ENCODE peak calls at places on chromosomes 2 and 18, in five cellular contexts. One of them, this sample, is unnamed.

GRCh38 chr2:8438996-8439395 is 242.9 kb upstream of the ID2 start:
- DNase-seq in NB4: no peak
- DNase-seq in CD4-positive, alpha-beta T cell: no peak
- DNase-seq in tibial artery: no peak
- DNase-seq in breast epithelium: no peak
- DNase-seq in this sample: no peak

GRCh38 chr2:70828115-70828514 is 7.5 kb downstream of the CD207 start:
- DNase-seq in breast epithelium: no peak
- DNase-seq in NB4: no peak
- DNase-seq in CD4-positive, alpha-beta T cell: no peak
- DNase-seq in tibial artery: no peak
- DNase-seq in this sample: no peak

GRCh38 chr2:8306530-8307351 is 375.1 kb upstream of the ID2 start:
- DNase-seq in CD4-positive, alpha-beta T cell: no peak
- DNase-seq in NB4: no peak
- DNase-seq in breast epithelium: no peak
- DNase-seq in tibial artery: no peak
- DNase-seq in this sample: no peak

GRCh38 chr2:218802595-218802994 is 20.6 kb downstream of the CYP27A1 start:
- DNase-seq in CD4-positive, alpha-beta T cell: no peak
- DNase-seq in NB4: no peak
- DNase-seq in breast epithelium: no peak
- DNase-seq in tibial artery: no peak
- DNase-seq in this sample: no peak

GRCh38 chr2:237487496-237487895 is 445 bp downstream of the MLPH start:
- DNase-seq in CD4-positive, alpha-beta T cell: no peak
- DNase-seq in breast epithelium: peak
- DNase-seq in tibial artery: no peak
- DNase-seq in NB4: no peak
- DNase-seq in this sample: no peak

GRCh38 chr2:64823794-64824193 is 165.4 kb upstream of the SLC1A4 start:
- DNase-seq in NB4: no peak
- DNase-seq in breast epithelium: no peak
- DNase-seq in tibial artery: no peak
- DNase-seq in CD4-positive, alpha-beta T cell: no peak
- DNase-seq in this sample: no peak

GRCh38 chr18:44958040-44958439 is 277.4 kb downstream of the SETBP1 start:
- DNase-seq in tibial artery: no peak
- DNase-seq in NB4: no peak
- DNase-seq in breast epithelium: no peak
- DNase-seq in CD4-positive, alpha-beta T cell: no peak
- DNase-seq in this sample: no peak

GRCh38 chr2:207750315-207750714 is 19.4 kb downstream of the FZD5 start:
- DNase-seq in NB4: no peak
- DNase-seq in breast epithelium: no peak
- DNase-seq in tibial artery: no peak
- DNase-seq in CD4-positive, alpha-beta T cell: no peak
- DNase-seq in this sample: no peak

GRCh38 chr18:7898181-7898580 is 331.1 kb downstream of the PTPRM start:
- DNase-seq in CD4-positive, alpha-beta T cell: no peak
- DNase-seq in breast epithelium: no peak
- DNase-seq in NB4: no peak
- DNase-seq in tibial artery: no peak
- DNase-seq in this sample: no peak

GRCh38 chr18:42437646-42438045 is 482.6 kb downstream of the PIK3C3 start:
- DNase-seq in tibial artery: no peak
- DNase-seq in breast epithelium: no peak
- DNase-seq in NB4: no peak
- DNase-seq in CD4-positive, alpha-beta T cell: no peak
- DNase-seq in this sample: no peak

GRCh38 chr2:17539993-17540812 is at the start of gene VSNL1:
- DNase-seq in breast epithelium: peak
- DNase-seq in NB4: no peak
- DNase-seq in tibial artery: peak
- DNase-seq in CD4-positive, alpha-beta T cell: no peak
- DNase-seq in this sample: peak

GRCh38 chr2:232523682-232524597 is 2.0 kb upstream of the CHRND start:
- DNase-seq in CD4-positive, alpha-beta T cell: no peak
- DNase-seq in tibial artery: no peak
- DNase-seq in NB4: peak
- DNase-seq in breast epithelium: no peak
- DNase-seq in this sample: peak

GRCh38 chr18:74513883-74514205 is 17.7 kb downstream of the CNDP2 start:
- DNase-seq in CD4-positive, alpha-beta T cell: no peak
- DNase-seq in NB4: no peak
- DNase-seq in tibial artery: no peak
- DNase-seq in breast epithelium: no peak
- DNase-seq in this sample: no peak

GRCh38 chr2:237305579-237305978 is 108.4 kb downstream of the COL6A3 start:
- DNase-seq in breast epithelium: no peak
- DNase-seq in tibial artery: no peak
- DNase-seq in NB4: no peak
- DNase-seq in CD4-positive, alpha-beta T cell: no peak
- DNase-seq in this sample: no peak

GRCh38 chr2:3193423-3194330 is 183.9 kb downstream of the EIPR1 start:
- DNase-seq in CD4-positive, alpha-beta T cell: no peak
- DNase-seq in breast epithelium: no peak
- DNase-seq in NB4: peak
- DNase-seq in tibial artery: no peak
- DNase-seq in this sample: no peak

GRCh38 chr18:34970106-34970505 is 71.1 kb upstream of the MAPRE2 start:
- DNase-seq in breast epithelium: no peak
- DNase-seq in CD4-positive, alpha-beta T cell: no peak
- DNase-seq in tibial artery: no peak
- DNase-seq in NB4: no peak
- DNase-seq in this sample: no peak

GRCh38 chr2:127064642-127065250 is 42.2 kb downstream of the BIN1 start:
- DNase-seq in breast epithelium: peak
- DNase-seq in tibial artery: peak
- DNase-seq in NB4: peak
- DNase-seq in CD4-positive, alpha-beta T cell: no peak
- DNase-seq in this sample: peak

GRCh38 chr18:77985486-77985885 is 735.8 kb downstream of the GALR1 start:
- DNase-seq in tibial artery: no peak
- DNase-seq in breast epithelium: no peak
- DNase-seq in CD4-positive, alpha-beta T cell: no peak
- DNase-seq in NB4: no peak
- DNase-seq in this sample: no peak

GRCh38 chr2:83186050-83186790 is 1272.9 kb downstream of the SUCLG1 start:
- DNase-seq in tibial artery: no peak
- DNase-seq in breast epithelium: no peak
- DNase-seq in NB4: no peak
- DNase-seq in CD4-positive, alpha-beta T cell: no peak
- DNase-seq in this sample: no peak

GRCh38 chr18:49613741-49614151 is 51.9 kb downstream of the LIPG start:
- DNase-seq in NB4: no peak
- DNase-seq in breast epithelium: no peak
- DNase-seq in CD4-positive, alpha-beta T cell: no peak
- DNase-seq in tibial artery: no peak
- DNase-seq in this sample: peak

GRCh38 chr2:171327043-171327496 is 106.7 kb downstream of the METTL8 start:
- DNase-seq in tibial artery: no peak
- DNase-seq in NB4: no peak
- DNase-seq in breast epithelium: no peak
- DNase-seq in CD4-positive, alpha-beta T cell: no peak
- DNase-seq in this sample: no peak

GRCh38 chr18:23918395-23919032 is 96.0 kb upstream of the TTC39C start:
- DNase-seq in breast epithelium: peak
- DNase-seq in tibial artery: peak
- DNase-seq in CD4-positive, alpha-beta T cell: peak
- DNase-seq in NB4: peak
- DNase-seq in this sample: peak

DNA sequence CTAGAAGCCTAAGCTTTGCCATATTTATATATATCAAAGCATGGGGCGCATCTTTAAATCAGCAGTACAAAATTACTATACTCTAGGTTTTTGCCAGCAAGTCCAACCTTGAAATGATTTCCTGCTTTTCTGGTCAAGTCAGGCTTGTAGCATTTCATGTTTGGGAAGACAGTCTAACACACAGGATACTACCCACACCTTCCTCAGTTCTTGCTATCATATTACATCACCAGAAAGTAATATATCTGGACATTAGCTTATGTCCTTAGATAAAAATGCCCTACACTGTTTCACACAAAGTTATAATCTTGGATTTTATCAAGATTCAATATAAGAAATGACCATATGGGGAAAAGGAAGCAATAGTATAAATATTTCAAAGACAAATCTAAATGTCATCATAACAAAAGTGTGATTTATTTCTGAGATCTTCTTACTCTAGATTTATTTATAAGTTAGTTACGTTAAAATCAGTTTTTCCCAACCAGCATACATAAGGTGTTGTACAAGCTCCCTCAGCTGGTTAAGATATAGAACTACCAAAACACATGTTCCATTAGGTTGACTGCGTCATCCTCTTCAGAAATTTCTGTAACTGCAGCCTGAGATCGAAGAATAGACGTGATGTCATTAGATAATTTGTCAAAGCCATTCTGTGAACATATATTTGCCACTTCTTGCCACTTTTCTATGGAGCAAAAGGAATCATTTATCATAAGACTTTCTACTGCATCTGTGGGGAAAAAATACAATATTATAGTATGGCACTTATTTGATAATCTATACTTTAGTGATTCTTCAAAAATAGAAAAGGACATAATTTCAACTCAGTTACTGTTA is 56.6 kb downstream of the CLHC1 start:
- DNase-seq in NB4: peak
- DNase-seq in CD4-positive, alpha-beta T cell: no peak
- DNase-seq in breast epithelium: no peak
- DNase-seq in tibial artery: no peak
- DNase-seq in this sample: peak
- TF ChIP-seq CTCF in NB4: peak
- TF ChIP-seq CTCF in CD4-positive, alpha-beta T cell: peak
- TF ChIP-seq CTCF in breast epithelium: peak
- TF ChIP-seq CTCF in tibial artery: peak
- TF ChIP-seq CTCF in this sample: peak

GRCh38 chr2:54387592-54387991 is 68.5 kb upstream of the SPTBN1 start:
- DNase-seq in tibial artery: no peak
- DNase-seq in NB4: no peak
- DNase-seq in CD4-positive, alpha-beta T cell: no peak
- DNase-seq in breast epithelium: no peak
- DNase-seq in this sample: no peak
- TF ChIP-seq CTCF in tibial artery: peak
- TF ChIP-seq CTCF in NB4: no peak
- TF ChIP-seq CTCF in CD4-positive, alpha-beta T cell: no peak
- TF ChIP-seq CTCF in breast epithelium: peak
- TF ChIP-seq CTCF in this sample: no peak

GRCh38 chr2:100320547-100321180 is 1.6 kb downstream of the LONRF2 start:
- DNase-seq in CD4-positive, alpha-beta T cell: no peak
- DNase-seq in NB4: no peak
- DNase-seq in breast epithelium: no peak
- DNase-seq in tibial artery: no peak
- DNase-seq in this sample: peak

GRCh38 chr2:100321881-100322820 is at the start of gene LONRF2:
- DNase-seq in breast epithelium: peak
- DNase-seq in tibial artery: no peak
- DNase-seq in CD4-positive, alpha-beta T cell: no peak
- DNase-seq in NB4: no peak
- DNase-seq in this sample: peak

GRCh38 chr2:100317634-100318033 is 4.7 kb downstream of the LONRF2 start:
- DNase-seq in breast epithelium: no peak
- DNase-seq in NB4: no peak
- DNase-seq in CD4-positive, alpha-beta T cell: no peak
- DNase-seq in tibial artery: no peak
- DNase-seq in this sample: no peak

DNA sequence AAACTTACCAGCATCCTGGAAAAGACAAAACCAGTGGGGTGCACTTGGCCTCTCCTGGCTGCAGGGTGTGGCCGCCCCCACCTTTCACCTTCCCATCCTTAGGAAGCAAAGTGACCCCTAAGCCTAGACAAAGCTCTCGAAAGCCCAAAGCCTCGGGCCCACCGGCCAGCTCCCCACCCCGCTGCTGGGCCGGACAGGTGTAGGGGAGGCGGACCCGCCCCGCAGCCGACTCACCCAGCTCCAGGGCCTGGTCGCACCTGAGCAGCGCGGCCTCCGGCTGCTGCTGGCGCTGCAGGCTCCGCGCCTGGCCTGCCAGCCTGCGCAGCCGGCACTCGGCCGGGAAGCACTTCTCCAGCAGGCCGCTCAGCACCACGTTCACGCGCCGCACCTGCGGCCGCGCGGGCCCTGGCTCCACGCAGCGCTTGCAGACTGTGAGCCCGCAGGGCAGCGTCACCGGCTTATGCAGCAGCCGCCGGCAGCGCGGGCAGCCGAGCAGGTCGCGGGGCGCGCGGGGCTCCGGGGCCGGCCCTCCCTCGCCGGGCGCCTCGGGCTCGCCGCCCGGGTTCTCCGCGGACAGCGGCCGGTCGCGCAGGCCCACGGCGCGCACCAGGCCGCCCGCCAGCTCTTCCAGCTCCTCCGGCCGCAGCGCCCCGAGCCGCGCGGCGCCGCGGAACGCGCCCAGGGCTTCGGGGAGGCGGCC is 970 bp downstream of the LONRF2 start:
- DNase-seq in NB4: no peak
- DNase-seq in CD4-positive, alpha-beta T cell: no peak
- DNase-seq in tibial artery: no peak
- DNase-seq in breast epithelium: peak
- DNase-seq in this sample: peak
- TF ChIP-seq CTCF in NB4: no peak
- TF ChIP-seq CTCF in CD4-positive, alpha-beta T cell: no peak
- TF ChIP-seq CTCF in tibial artery: no peak
- TF ChIP-seq CTCF in breast epithelium: no peak
- TF ChIP-seq CTCF in this sample: peak

GRCh38 chr2:234635284-234635683 is 138.4 kb upstream of the ARL4C start:
- DNase-seq in CD4-positive, alpha-beta T cell: no peak
- DNase-seq in tibial artery: no peak
- DNase-seq in breast epithelium: no peak
- DNase-seq in NB4: no peak
- DNase-seq in this sample: no peak
- TF ChIP-seq CTCF in CD4-positive, alpha-beta T cell: no peak
- TF ChIP-seq CTCF in tibial artery: no peak
- TF ChIP-seq CTCF in breast epithelium: no peak
- TF ChIP-seq CTCF in NB4: no peak
- TF ChIP-seq CTCF in this sample: no peak

DNA sequence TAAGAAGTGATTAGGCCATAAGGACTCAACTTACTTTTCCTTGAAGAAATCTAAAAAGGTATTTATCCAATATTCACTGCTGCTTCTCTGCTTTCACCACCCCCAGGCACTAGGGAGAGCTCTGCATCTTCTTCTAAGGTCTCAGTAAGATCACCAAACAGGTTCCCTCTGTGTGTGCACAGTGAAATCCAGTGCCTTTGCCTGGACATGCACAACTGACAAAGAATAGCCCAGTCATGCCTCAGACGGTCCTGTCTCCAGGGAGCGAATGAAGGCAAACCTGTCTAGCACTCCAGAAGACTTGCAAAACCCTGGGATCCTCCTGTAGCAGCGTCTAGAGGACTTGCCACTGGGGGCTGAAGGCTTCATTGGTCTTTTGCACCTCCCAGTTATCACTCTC is 344.5 kb upstream of the LRATD1 start:
- DNase-seq in NB4: no peak
- DNase-seq in tibial artery: no peak
- DNase-seq in breast epithelium: no peak
- DNase-seq in CD4-positive, alpha-beta T cell: no peak
- DNase-seq in this sample: peak
- TF ChIP-seq CTCF in NB4: no peak
- TF ChIP-seq CTCF in tibial artery: no peak
- TF ChIP-seq CTCF in breast epithelium: no peak
- TF ChIP-seq CTCF in CD4-positive, alpha-beta T cell: no peak
- TF ChIP-seq CTCF in this sample: no peak